ENCODE peak calls at places on chromosomes 3 and 15, in nine cellular contexts. One of them, this sample, is unnamed.

GRCh38 chr3:67509471-67510075 is 144.8 kb downstream of the SUCLG2 start:
- DNase-seq in Calu3: no peak
- DNase-seq in activated CD8-positive, alpha-beta memory T cell treated with anti-CD3 and anti-CD28 coated beads, Interleukin-2, amount 50 U/mL, for 48 hours: no peak
- DNase-seq in psoas muscle: no peak
- DNase-seq in NCI-H1092 treated with DMSO at 0.1 percent for 48 hours: no peak
- DNase-seq in AG09309: no peak
- DNase-seq in kidney: no peak
- DNase-seq in stimulated activated CD8-positive, alpha-beta memory T cell treated with anti-CD3 and anti-CD28 coated beads, Interleukin-12 subunit alpha, Interleukin-12 subunit beta, amount 100 ng/mL, for 1 hour: no peak
- DNase-seq in endothelial cell: no peak
- DNase-seq in this sample: no peak

GRCh38 chr3:123586131-123586530 is 1.3 kb upstream of the HACD2 start:
- DNase-seq in Calu3: peak
- DNase-seq in activated CD8-positive, alpha-beta memory T cell treated with anti-CD3 and anti-CD28 coated beads, Interleukin-2, amount 50 U/mL, for 48 hours: peak
- DNase-seq in psoas muscle: no peak
- DNase-seq in NCI-H1092 treated with DMSO at 0.1 percent for 48 hours: peak
- DNase-seq in AG09309: no peak
- DNase-seq in kidney: no peak
- DNase-seq in stimulated activated CD8-positive, alpha-beta memory T cell treated with anti-CD3 and anti-CD28 coated beads, Interleukin-12 subunit alpha, Interleukin-12 subunit beta, amount 100 ng/mL, for 1 hour: no peak
- DNase-seq in endothelial cell: peak
- DNase-seq in this sample: peak

GRCh38 chr15:98383571-98383970 is 264.8 kb upstream of the IGF1R start:
- DNase-seq in Calu3: no peak
- DNase-seq in activated CD8-positive, alpha-beta memory T cell treated with anti-CD3 and anti-CD28 coated beads, Interleukin-2, amount 50 U/mL, for 48 hours: no peak
- DNase-seq in psoas muscle: no peak
- DNase-seq in NCI-H1092 treated with DMSO at 0.1 percent for 48 hours: no peak
- DNase-seq in AG09309: no peak
- DNase-seq in kidney: no peak
- DNase-seq in stimulated activated CD8-positive, alpha-beta memory T cell treated with anti-CD3 and anti-CD28 coated beads, Interleukin-12 subunit alpha, Interleukin-12 subunit beta, amount 100 ng/mL, for 1 hour: no peak
- DNase-seq in endothelial cell: no peak
- DNase-seq in this sample: no peak

GRCh38 chr3:193905993-193906396 is 230.0 kb upstream of the HES1 start:
- DNase-seq in Calu3: no peak
- DNase-seq in activated CD8-positive, alpha-beta memory T cell treated with anti-CD3 and anti-CD28 coated beads, Interleukin-2, amount 50 U/mL, for 48 hours: no peak
- DNase-seq in psoas muscle: no peak
- DNase-seq in NCI-H1092 treated with DMSO at 0.1 percent for 48 hours: no peak
- DNase-seq in AG09309: no peak
- DNase-seq in kidney: peak
- DNase-seq in stimulated activated CD8-positive, alpha-beta memory T cell treated with anti-CD3 and anti-CD28 coated beads, Interleukin-12 subunit alpha, Interleukin-12 subunit beta, amount 100 ng/mL, for 1 hour: no peak
- DNase-seq in endothelial cell: no peak
- DNase-seq in this sample: no peak

GRCh38 chr3:54008744-54009143 is 113.6 kb upstream of the CACNA2D3 start:
- DNase-seq in Calu3: no peak
- DNase-seq in activated CD8-positive, alpha-beta memory T cell treated with anti-CD3 and anti-CD28 coated beads, Interleukin-2, amount 50 U/mL, for 48 hours: no peak
- DNase-seq in psoas muscle: no peak
- DNase-seq in NCI-H1092 treated with DMSO at 0.1 percent for 48 hours: no peak
- DNase-seq in AG09309: no peak
- DNase-seq in kidney: no peak
- DNase-seq in stimulated activated CD8-positive, alpha-beta memory T cell treated with anti-CD3 and anti-CD28 coated beads, Interleukin-12 subunit alpha, Interleukin-12 subunit beta, amount 100 ng/mL, for 1 hour: no peak
- DNase-seq in endothelial cell: no peak
- DNase-seq in this sample: no peak

GRCh38 chr3:174035317-174035886 is 637.9 kb downstream of the NLGN1 start:
- DNase-seq in Calu3: no peak
- DNase-seq in activated CD8-positive, alpha-beta memory T cell treated with anti-CD3 and anti-CD28 coated beads, Interleukin-2, amount 50 U/mL, for 48 hours: no peak
- DNase-seq in psoas muscle: no peak
- DNase-seq in NCI-H1092 treated with DMSO at 0.1 percent for 48 hours: peak
- DNase-seq in AG09309: no peak
- DNase-seq in kidney: no peak
- DNase-seq in stimulated activated CD8-positive, alpha-beta memory T cell treated with anti-CD3 and anti-CD28 coated beads, Interleukin-12 subunit alpha, Interleukin-12 subunit beta, amount 100 ng/mL, for 1 hour: no peak
- DNase-seq in endothelial cell: no peak
- DNase-seq in this sample: no peak

GRCh38 chr15:82414536-82415191 is 15.0 kb upstream of the GOLGA6L9 start:
- DNase-seq in Calu3: no peak
- DNase-seq in activated CD8-positive, alpha-beta memory T cell treated with anti-CD3 and anti-CD28 coated beads, Interleukin-2, amount 50 U/mL, for 48 hours: no peak
- DNase-seq in psoas muscle: no peak
- DNase-seq in NCI-H1092 treated with DMSO at 0.1 percent for 48 hours: no peak
- DNase-seq in AG09309: no peak
- DNase-seq in kidney: no peak
- DNase-seq in stimulated activated CD8-positive, alpha-beta memory T cell treated with anti-CD3 and anti-CD28 coated beads, Interleukin-12 subunit alpha, Interleukin-12 subunit beta, amount 100 ng/mL, for 1 hour: no peak
- DNase-seq in endothelial cell: no peak
- DNase-seq in this sample: no peak

GRCh38 chr3:14647976-14648955 is 3.3 kb upstream of the CCDC174 start:
- DNase-seq in Calu3: no peak
- DNase-seq in activated CD8-positive, alpha-beta memory T cell treated with anti-CD3 and anti-CD28 coated beads, Interleukin-2, amount 50 U/mL, for 48 hours: no peak
- DNase-seq in psoas muscle: no peak
- DNase-seq in NCI-H1092 treated with DMSO at 0.1 percent for 48 hours: no peak
- DNase-seq in AG09309: no peak
- DNase-seq in kidney: no peak
- DNase-seq in stimulated activated CD8-positive, alpha-beta memory T cell treated with anti-CD3 and anti-CD28 coated beads, Interleukin-12 subunit alpha, Interleukin-12 subunit beta, amount 100 ng/mL, for 1 hour: no peak
- DNase-seq in endothelial cell: no peak
- DNase-seq in this sample: no peak

GRCh38 chr3:67419779-67420178 is 234.6 kb downstream of the SUCLG2 start:
- DNase-seq in Calu3: no peak
- DNase-seq in activated CD8-positive, alpha-beta memory T cell treated with anti-CD3 and anti-CD28 coated beads, Interleukin-2, amount 50 U/mL, for 48 hours: no peak
- DNase-seq in psoas muscle: no peak
- DNase-seq in NCI-H1092 treated with DMSO at 0.1 percent for 48 hours: no peak
- DNase-seq in AG09309: no peak
- DNase-seq in kidney: no peak
- DNase-seq in stimulated activated CD8-positive, alpha-beta memory T cell treated with anti-CD3 and anti-CD28 coated beads, Interleukin-12 subunit alpha, Interleukin-12 subunit beta, amount 100 ng/mL, for 1 hour: no peak
- DNase-seq in endothelial cell: no peak
- DNase-seq in this sample: no peak

GRCh38 chr3:168878655-168879054 is 782.9 kb upstream of the GOLIM4 start:
- DNase-seq in Calu3: no peak
- DNase-seq in activated CD8-positive, alpha-beta memory T cell treated with anti-CD3 and anti-CD28 coated beads, Interleukin-2, amount 50 U/mL, for 48 hours: no peak
- DNase-seq in psoas muscle: no peak
- DNase-seq in NCI-H1092 treated with DMSO at 0.1 percent for 48 hours: no peak
- DNase-seq in AG09309: no peak
- DNase-seq in kidney: no peak
- DNase-seq in stimulated activated CD8-positive, alpha-beta memory T cell treated with anti-CD3 and anti-CD28 coated beads, Interleukin-12 subunit alpha, Interleukin-12 subunit beta, amount 100 ng/mL, for 1 hour: no peak
- DNase-seq in endothelial cell: no peak
- DNase-seq in this sample: no peak

GRCh38 chr3:105613120-105613519 is 246.4 kb downstream of the ALCAM start:
- DNase-seq in Calu3: no peak
- DNase-seq in activated CD8-positive, alpha-beta memory T cell treated with anti-CD3 and anti-CD28 coated beads, Interleukin-2, amount 50 U/mL, for 48 hours: no peak
- DNase-seq in psoas muscle: no peak
- DNase-seq in NCI-H1092 treated with DMSO at 0.1 percent for 48 hours: no peak
- DNase-seq in AG09309: no peak
- DNase-seq in kidney: no peak
- DNase-seq in stimulated activated CD8-positive, alpha-beta memory T cell treated with anti-CD3 and anti-CD28 coated beads, Interleukin-12 subunit alpha, Interleukin-12 subunit beta, amount 100 ng/mL, for 1 hour: no peak
- DNase-seq in endothelial cell: no peak
- DNase-seq in this sample: no peak

This sample was measured in occipital lobe.